ENCODE peak calls at places on chromosomes 2 and 18, in five cellular contexts. A is A549, M is DND-41, B is PC-3, D is kidney epithelial cell. I is an unnamed sample.

GRCh38 chr2:181762848-181763247 is 82.5 kb upstream of the NEUROD1 start:
- DNase-seq in M (no peak), B (no peak), D (no peak), A (no peak), I (no peak)

GRCh38 chr2:46942143-46942526 is 26.5 kb upstream of the MCFD2 start:
- DNase-seq in M (peak; percentile 72), B (peak; percentile 35), A (no peak), D (no peak), I (peak; percentile 75)

GRCh38 chr2:156437272-156437671 is 1.1 kb downstream of the GPD2 start:
- DNase-seq in B (no peak), D (no peak), M (no peak), A (peak; percentile 24), I (peak; percentile 30)

GRCh38 chr18:2961828-2962227 is 51.1 kb downstream of the LPIN2 start:
- DNase-seq in M (peak; percentile 71), D (no peak), B (no peak), A (no peak), I (no peak)

GRCh38 chr18:23539298-23539697 is 36.0 kb downstream of the RMC1 start:
- DNase-seq in B (no peak), D (no peak), A (no peak), M (no peak), I (no peak)

GRCh38 chr2:225456619-225457260 is 57.2 kb downstream of the NYAP2 start:
- DNase-seq in B (no peak), M (no peak), A (no peak), D (no peak), I (no peak)

GRCh38 chr2:206296128-206296527 is 21.7 kb downstream of the ZDBF2 start:
- DNase-seq in A (peak; percentile 35), B (peak; percentile 75), M (no peak), D (peak; percentile 19), I (no peak)

GRCh38 chr18:40437517-40437916 is 1517.5 kb upstream of the PIK3C3 start:
- DNase-seq in M (no peak), D (no peak), B (no peak), A (no peak), I (no peak)

GRCh38 chr2:37365669-37366068 is 21.2 kb downstream of the QPCT start:
- DNase-seq in B (peak; percentile 82), M (no peak), A (no peak), D (no peak), I (no peak)

GRCh38 chr18:43420091-43420490 is 142.8 kb upstream of the SYT4 start:
- DNase-seq in A (no peak), D (no peak), B (no peak), M (no peak), I (no peak)

GRCh38 chr2:99636432-99637034 is 146.7 kb upstream of the REV1 start:
- DNase-seq in M (no peak), B (no peak), A (no peak), D (no peak), I (no peak)

GRCh38 chr2:157809212-157809611 is 66.9 kb downstream of the ACVR1 start:
- DNase-seq in A (no peak), B (no peak), D (no peak), M (no peak), I (no peak)

GRCh38 chr2:219569635-219570034 is 1.7 kb downstream of the OBSL1 start:
- DNase-seq in B (no peak), A (no peak), M (no peak), D (no peak), I (no peak)

GRCh38 chr18:10130626-10131025 is 216.8 kb downstream of the VAPA start:
- DNase-seq in M (no peak), D (no peak), A (no peak), B (no peak), I (no peak)

GRCh38 chr18:10134204-10134603 is 220.4 kb downstream of the VAPA start:
- DNase-seq in A (no peak), M (no peak), B (no peak), D (no peak), I (no peak)

GRCh38 chr18:10131036-10131774 is 217.4 kb downstream of the VAPA start:
- DNase-seq in B (no peak), M (no peak), A (no peak), D (no peak), I (no peak)

GRCh38 chr18:10133516-10133915 is 219.7 kb downstream of the VAPA start:
- DNase-seq in M (no peak), A (no peak), D (no peak), B (no peak), I (no peak)

DNA sequence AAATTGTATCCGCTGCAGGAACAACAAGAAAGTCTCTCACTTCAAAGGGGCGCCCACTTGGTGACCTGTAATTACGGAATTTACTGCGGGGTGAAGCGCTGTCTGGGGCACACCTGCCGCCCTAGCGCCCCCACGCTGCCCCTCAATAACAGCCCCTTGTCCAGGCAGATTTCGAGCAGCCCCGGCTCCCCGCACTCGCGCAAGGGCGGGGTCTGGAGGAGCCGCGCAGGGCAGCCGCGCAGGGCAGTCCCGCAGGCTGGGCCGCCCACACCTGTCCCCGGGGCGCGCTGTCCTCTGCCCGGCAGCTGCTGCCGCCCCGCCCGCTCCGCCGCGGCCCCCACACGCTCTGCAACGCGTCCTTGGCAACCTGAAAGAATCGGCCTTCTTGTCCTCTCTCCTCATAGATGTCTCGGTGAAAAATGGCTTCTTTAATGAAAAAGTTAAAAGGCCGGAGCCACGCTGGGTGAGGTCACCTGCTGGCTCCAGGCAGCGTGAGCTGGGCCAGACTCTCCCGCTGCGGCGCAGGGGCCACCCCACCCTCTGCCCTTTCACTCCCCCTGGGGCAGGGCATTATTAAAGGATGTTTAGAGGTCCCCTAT is 218.1 kb downstream of the VAPA start:
- DNase-seq in B (no peak), A (no peak), D (no peak), M (no peak), I (no peak)
- H3K4me3 ChIP-seq in B (peak overlapping the region; percentile 62), A (peak overlapping the region; percentile 25), D (peak overlapping the region; percentile 26), M (no peak overlapping the region), I (no peak overlapping the region)

GRCh38 chr2:91442246-91442905 is 2750.9 kb downstream of the RPIA start:
- DNase-seq in M (no peak), B (peak; percentile 1), A (no peak), D (no peak), I (no peak)
- H3K4me3 ChIP-seq in M (no peak overlapping the region), B (peak overlapping the region; percentile 52), A (peak overlapping the region; percentile 43), D (peak overlapping the region; percentile 12), I (peak overlapping the region; percentile 5)

DNA sequence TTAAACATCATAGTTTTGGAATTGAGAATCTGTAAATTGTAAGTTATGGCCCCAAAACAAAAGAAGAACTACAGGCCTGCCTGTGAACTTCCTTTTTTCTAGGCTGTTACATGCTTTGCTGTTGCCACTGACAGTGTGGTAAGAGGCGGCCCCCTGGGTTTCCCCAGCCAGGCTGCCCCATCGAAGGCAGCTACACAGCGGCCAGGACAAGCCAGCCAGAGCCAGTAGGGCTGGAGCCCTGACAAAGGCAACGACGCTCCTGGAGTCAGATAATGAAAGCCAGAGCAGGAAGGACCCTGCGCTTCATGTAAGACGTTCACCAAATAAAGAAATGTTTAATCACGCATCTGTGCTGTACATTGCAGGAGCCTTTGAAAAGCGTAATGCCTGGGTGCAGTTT is 55.0 kb downstream of the ANKRD44 start:
- DNase-seq in B (no peak), M (peak; percentile 61), A (no peak), D (no peak), I (peak; percentile 75)
- H3K4me3 ChIP-seq in B (no peak overlapping the region), M (no peak overlapping the region), A (no peak overlapping the region), D (no peak overlapping the region), I (no peak overlapping the region)

DNA sequence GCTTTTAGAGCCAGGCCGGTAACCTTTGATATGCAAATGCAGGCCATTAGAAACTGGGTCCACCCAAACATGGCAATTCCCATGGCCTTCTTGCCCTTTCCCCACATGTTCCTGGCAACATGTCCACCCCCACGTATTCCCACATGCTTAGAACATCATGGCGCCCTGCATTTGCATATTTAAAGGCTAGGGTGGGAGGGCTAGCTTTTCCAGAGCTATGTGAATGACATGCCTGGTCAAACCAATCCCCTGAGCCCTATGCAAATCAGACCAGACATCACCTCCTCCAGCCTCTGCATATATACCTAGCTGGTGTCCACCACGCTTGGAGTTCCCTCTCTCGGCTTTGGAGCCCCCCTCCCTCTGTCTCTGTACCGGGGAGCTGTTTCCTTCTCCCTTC is 481.9 kb downstream of the CDH2 start:
- DNase-seq in D (no peak), A (no peak), B (no peak), M (no peak), I (no peak)
- H3K4me3 ChIP-seq in D (no peak overlapping the region), A (no peak overlapping the region), B (no peak overlapping the region), M (no peak overlapping the region), I (no peak overlapping the region)

DNA sequence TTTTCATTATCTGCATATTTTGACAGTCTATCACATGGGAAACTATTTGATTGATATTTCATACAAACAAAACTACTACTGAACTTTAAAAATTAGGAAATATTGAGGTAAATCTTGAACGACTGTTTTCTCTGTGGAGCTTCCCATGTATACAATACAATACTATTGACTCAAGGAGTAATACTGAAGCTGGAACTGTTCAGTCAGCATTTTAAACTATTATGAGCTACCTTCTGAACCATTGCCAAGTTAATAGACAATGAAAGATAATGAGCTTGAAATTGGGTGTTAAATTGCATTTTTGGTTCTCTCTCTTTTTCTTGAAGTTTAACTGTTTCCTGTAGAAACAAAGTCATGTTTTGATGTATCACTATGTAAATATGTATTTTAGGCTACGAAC is 569.2 kb downstream of the ZEB2 start:
- DNase-seq in B (peak; percentile 29), A (no peak), M (no peak), D (no peak), I (no peak)
- H3K4me3 ChIP-seq in B (no peak overlapping the region), A (no peak overlapping the region), M (no peak overlapping the region), D (no peak overlapping the region), I (no peak overlapping the region)

GRCh38 chr2:230723363-230723762 is 10.7 kb downstream of the CAB39 start:
- DNase-seq in M (peak; percentile 69), A (no peak), D (no peak), B (no peak), I (no peak)
- H3K4me3 ChIP-seq in M (no peak overlapping the region), A (no peak overlapping the region), D (no peak overlapping the region), B (no peak overlapping the region), I (no peak overlapping the region)

DNA sequence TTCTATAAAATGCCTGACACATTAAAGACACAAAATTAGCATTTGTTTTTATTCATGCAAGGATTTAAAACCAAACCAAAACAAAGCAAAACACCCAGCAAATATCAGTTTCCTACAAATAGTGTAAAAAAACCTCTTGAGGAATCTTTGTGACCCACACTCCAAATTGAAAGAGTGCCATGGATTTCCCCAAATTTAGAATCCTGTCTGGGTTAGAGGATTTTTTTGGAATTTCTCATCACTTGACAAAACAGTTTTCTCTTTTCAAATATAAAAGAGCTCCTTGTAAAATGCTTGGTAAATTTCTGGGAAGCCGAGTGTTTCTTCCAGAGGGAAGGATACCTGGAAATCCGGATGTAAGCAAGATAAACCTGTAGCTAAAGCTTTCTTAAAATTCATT is 1.7 kb upstream of the FN1 start:
- DNase-seq in D (no peak), A (no peak), M (no peak), B (no peak), I (no peak)
- H3K4me3 ChIP-seq in D (no peak overlapping the region), A (no peak overlapping the region), M (no peak overlapping the region), B (peak overlapping the region; percentile 97), I (peak overlapping the region; percentile 68)